ENCODE peak calls at places on chromosomes 5 and 9, in seven cellular contexts. R, L, D, H, G, C and K are unnamed samples.

GRCh38 chr9:109992293-109992692 is 212.3 kb downstream of the PALM2AKAP2 start:
- DNase-seq in H (no peak), D (no peak), G (no peak), C (no peak), L (no peak), R (no peak), K (no peak)

GRCh38 chr9:98775831-98776441 is 20.4 kb downstream of the ANKS6 start:
- DNase-seq in H (no peak), G (peak; percentile 60), C (peak; percentile 27), D (no peak), R (no peak), L (no peak), K (peak; percentile 36)

GRCh38 chr5:83556190-83556589 is 84.6 kb downstream of the VCAN start:
- DNase-seq in L (no peak), D (no peak), R (no peak), C (no peak), G (no peak), H (no peak), K (no peak)

GRCh38 chr9:100492952-100493351 is 20.0 kb downstream of the TMEFF1 start:
- DNase-seq in C (peak; percentile 43), H (no peak), D (no peak), G (no peak), R (no peak), L (no peak), K (peak; percentile 8)

GRCh38 chr9:114205171-114206015 is 50.1 kb downstream of the COL27A1 start:
- DNase-seq in R (no peak), L (no peak), H (no peak), C (no peak), G (no peak), D (no peak), K (no peak)

GRCh38 chr5:44099643-44100042 is 289.6 kb downstream of the FGF10 start:
- DNase-seq in H (no peak), D (no peak), C (no peak), G (no peak), R (no peak), L (no peak), K (no peak)

GRCh38 chr9:131608469-131609115 is 63.3 kb downstream of the PRRT1B start:
- DNase-seq in D (peak; percentile 74), G (peak; percentile 39), L (peak; percentile 87), H (no peak), C (peak; percentile 94), R (no peak), K (peak; percentile 94)

GRCh38 chr5:126079266-126079665 is 343.9 kb upstream of the GRAMD2B start:
- DNase-seq in H (no peak), C (no peak), L (no peak), G (no peak), D (no peak), R (no peak), K (no peak)

GRCh38 chr9:134768332-134769083 is 112.1 kb upstream of the FCN2 start:
- DNase-seq in C (no peak), G (no peak), R (no peak), L (no peak), D (no peak), H (no peak), K (no peak)

GRCh38 chr5:179296150-179296821 is 49.0 kb downstream of the ADAMTS2 start:
- DNase-seq in H (no peak), C (no peak), G (no peak), R (no peak), D (no peak), L (no peak), K (no peak)

GRCh38 chr9:89601856-89602562 is 2.8 kb upstream of the GADD45G start:
- DNase-seq in L (no peak), D (no peak), R (no peak), G (no peak), H (no peak), C (no peak), K (no peak)

GRCh38 chr9:72596451-72597180 is 75.2 kb downstream of the TMC1 start:
- DNase-seq in L (no peak), R (no peak), H (no peak), G (no peak), C (no peak), D (no peak), K (no peak)